ENCODE peak calls at places on chromosomes 5 and 9, in six cellular contexts. C is foreskin keratinocyte, S is aorta, W is uterus, Z is H1, E is lower lobe of right lung. R is an unnamed sample.

GRCh38 chr5:116360008-116360853 is 214.4 kb downstream of the SEMA6A start:
- DNase-seq in W (peak; percentile 55), Z (no peak), C (no peak), E (no peak), S (peak; percentile 49), R (no peak)

GRCh38 chr5:34062419-34062818 is 19.4 kb upstream of the C1QTNF3 start:
- DNase-seq in W (no peak), S (no peak), E (no peak), Z (no peak), C (no peak), R (no peak)

GRCh38 chr9:26261503-26262330 is 583.5 kb upstream of the TUSC1 start:
- DNase-seq in S (no peak), C (peak; percentile 89), W (no peak), E (no peak), Z (no peak), R (no peak)

GRCh38 chr5:172640822-172641358 is at the start of gene NEURL1B:
- DNase-seq in Z (no peak), E (peak; percentile 75), S (peak; percentile 71), C (peak; percentile 35), W (peak; percentile 83), R (peak; percentile 73)

GRCh38 chr9:76266649-76267627 is 127.3 kb downstream of the RFK start:
- DNase-seq in W (no peak), Z (no peak), E (no peak), C (no peak), S (no peak), R (no peak)

GRCh38 chr9:116767219-116767618 is 80.1 kb downstream of the TRIM32 start:
- DNase-seq in S (no peak), C (no peak), Z (no peak), E (no peak), W (no peak), R (no peak)

GRCh38 chr5:17340816-17341215 is 123.4 kb downstream of the BASP1 start:
- DNase-seq in E (no peak), S (no peak), Z (no peak), C (no peak), W (no peak), R (no peak)

GRCh38 chr9:19186240-19186639 is 44.3 kb upstream of the DENND4C start:
- DNase-seq in Z (no peak), E (no peak), S (no peak), C (peak; percentile 19), W (no peak), R (no peak)

GRCh38 chr9:13181652-13182051 is 97.8 kb downstream of the MPDZ start:
- DNase-seq in W (no peak), E (no peak), S (no peak), C (peak; percentile 96), Z (no peak), R (no peak)

GRCh38 chr5:87944553-87945320 is 323.9 kb downstream of the TMEM161B start:
- DNase-seq in S (no peak), Z (peak; percentile 68), W (peak; percentile 37), E (no peak), C (no peak), R (no peak)

GRCh38 chr5:1961304-1961946 is 78.7 kb upstream of the IRX4 start:
- DNase-seq in Z (no peak), S (no peak), C (no peak), W (no peak), E (no peak), R (peak; percentile 53)

GRCh38 chr9:96376926-96377874 is 6.3 kb downstream of the SLC35D2 start:
- DNase-seq in C (peak; percentile 45), Z (no peak), S (no peak), E (peak; percentile 53), W (no peak), R (no peak)

GRCh38 chr5:137753227-137753985 is 757 bp downstream of the HNRNPA0 start:
- DNase-seq in S (peak; percentile 62), W (no peak), C (no peak), E (peak; percentile 76), Z (no peak), R (peak; percentile 93)

GRCh38 chr9:89666364-89666763 is 61.6 kb downstream of the GADD45G start:
- DNase-seq in E (no peak), W (no peak), Z (no peak), S (no peak), C (no peak), R (no peak)
- H3K4me1 ChIP-seq in E (peaks cover 52% of the 10 kb centered on the region), W (peaks cover 8% of the 10 kb centered on the region), Z (peaks cover 7% of the 10 kb centered on the region), S (no peaks in the 10 kb centered on the region), C (no peaks in the 10 kb centered on the region), R (peaks cover 8% of the 10 kb centered on the region)

GRCh38 chr9:131982102-131982501 is 97.6 kb downstream of the MED27 start:
- DNase-seq in C (no peak), W (no peak), Z (no peak), E (no peak), S (no peak), R (no peak)
- H3K4me1 ChIP-seq in C (no peaks in the 10 kb centered on the region), W (no peaks in the 10 kb centered on the region), Z (no peaks in the 10 kb centered on the region), E (peaks cover 4% of the 10 kb centered on the region), S (no peaks in the 10 kb centered on the region), R (peaks cover 9% of the 10 kb centered on the region)

DNA sequence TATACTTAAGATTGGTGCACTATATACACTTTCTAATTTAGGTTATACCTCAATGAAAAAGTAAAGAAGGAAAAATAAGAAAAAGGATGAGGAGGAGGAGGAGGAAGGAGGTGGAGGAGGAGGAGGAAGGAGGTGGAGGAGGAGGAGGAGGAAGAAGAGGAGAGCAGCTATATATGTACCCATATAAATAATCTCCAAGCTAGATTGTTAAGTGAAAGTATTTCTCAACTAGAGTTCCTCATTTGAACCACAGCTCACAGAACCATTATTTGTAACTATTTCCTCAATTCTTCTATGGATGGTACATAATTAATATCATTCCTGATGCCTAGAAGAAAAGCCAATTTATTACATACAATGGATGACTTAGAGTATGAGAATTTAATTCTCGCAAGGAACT is 19.9 kb upstream of the NREP start:
- DNase-seq in E (no peak), C (no peak), W (no peak), S (no peak), Z (no peak), R (no peak)
- H3K4me1 ChIP-seq in E (peaks cover 21% of the 10 kb centered on the region), C (peaks cover 4% of the 10 kb centered on the region), W (no peaks in the 10 kb centered on the region), S (peaks cover 3% of the 10 kb centered on the region), Z (no peaks in the 10 kb centered on the region), R (peaks cover 4% of the 10 kb centered on the region)

DNA sequence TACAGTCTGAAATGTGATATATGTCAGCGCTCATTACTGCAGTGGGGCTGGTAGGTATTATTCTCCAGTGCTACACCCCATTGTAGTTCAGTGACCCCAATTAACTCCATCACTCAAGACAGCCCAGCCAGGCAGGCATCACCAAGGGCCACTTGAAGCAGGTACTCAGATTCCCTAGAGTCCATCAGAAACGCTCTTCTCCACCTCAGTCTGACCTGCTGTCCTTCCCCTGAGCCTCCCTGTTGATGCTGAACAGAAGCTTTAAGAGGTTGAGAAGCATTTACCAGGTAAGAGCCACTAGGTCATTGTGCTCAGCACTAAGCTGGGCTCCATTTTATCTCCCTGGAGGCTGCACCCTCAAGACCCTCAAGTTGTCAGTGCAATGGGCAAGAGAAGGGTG is 71.8 kb downstream of the GALNT10 start:
- DNase-seq in C (no peak), Z (no peak), E (no peak), W (no peak), S (no peak), R (no peak)
- H3K4me1 ChIP-seq in C (no peaks in the 10 kb centered on the region), Z (peaks cover 15% of the 10 kb centered on the region), E (peaks cover 14% of the 10 kb centered on the region), W (no peaks in the 10 kb centered on the region), S (no peaks in the 10 kb centered on the region), R (peaks cover 7% of the 10 kb centered on the region)

GRCh38 chr9:70392189-70392588 is 22.3 kb downstream of the KLF9 start:
- DNase-seq in W (no peak), S (no peak), C (no peak), Z (no peak), E (no peak), R (no peak)
- H3K4me1 ChIP-seq in W (peaks cover 28% of the 10 kb centered on the region), S (peaks cover 23% of the 10 kb centered on the region), C (no peaks in the 10 kb centered on the region), Z (no peaks in the 10 kb centered on the region), E (peaks cover 90% of the 10 kb centered on the region), R (peaks cover 93% of the 10 kb centered on the region)

DNA sequence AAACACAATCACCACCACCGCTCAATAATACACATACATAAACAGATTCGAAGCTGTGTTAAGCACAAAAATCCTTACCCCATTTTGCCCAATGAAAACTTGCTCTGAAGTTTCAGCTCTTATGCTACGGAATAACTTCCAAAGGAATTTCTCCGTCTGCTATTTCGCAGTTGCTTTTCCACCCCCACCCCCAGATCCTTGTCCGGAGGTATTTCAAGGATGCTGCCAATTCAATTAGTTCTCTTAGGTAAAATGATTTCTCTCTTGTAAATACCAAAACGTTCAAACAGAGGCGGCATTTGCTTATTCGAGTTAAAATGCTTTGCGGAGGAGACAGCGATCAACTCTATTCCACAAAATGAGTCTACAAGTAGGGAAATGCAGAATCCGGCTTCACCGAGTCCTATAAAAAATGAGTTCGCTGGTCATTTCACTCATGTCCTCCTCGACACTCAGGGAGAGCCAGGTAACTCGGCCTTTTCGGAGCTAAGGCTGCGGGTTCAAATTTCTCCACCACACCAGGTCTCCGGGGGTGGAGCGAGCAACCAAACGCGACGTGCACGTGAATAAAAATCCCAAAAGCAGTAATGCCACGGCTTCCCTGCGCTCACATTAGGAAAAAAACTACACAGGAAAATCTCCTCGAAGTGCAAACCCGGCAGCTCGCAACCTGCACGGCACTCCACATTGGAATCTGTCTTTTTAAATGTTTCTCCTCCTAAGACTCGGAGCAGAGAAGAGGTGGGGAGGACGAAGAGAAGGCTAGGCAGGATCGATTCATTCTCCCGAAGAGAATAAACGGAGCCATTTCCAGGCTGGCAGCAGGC is 1.0 kb downstream of the HOMER1 start:
- DNase-seq in W (no peak), S (no peak), E (no peak), C (peak; percentile 51), Z (no peak), R (no peak)
- H3K4me1 ChIP-seq in W (no peaks in the 10 kb centered on the region), S (no peaks in the 10 kb centered on the region), E (peaks cover 9% of the 10 kb centered on the region), C (no peaks in the 10 kb centered on the region), Z (peaks cover 11% of the 10 kb centered on the region), R (peaks cover 21% of the 10 kb centered on the region)